ENCODE peak calls at places on chromosomes 13 and 19, in ten cellular contexts. One of them, this sample, is unnamed.

GRCh38 chr19:16199275-16199932 is 1.7 kb downstream of the AP1M1 start:
- DNase-seq in AG04450: no peak
- DNase-seq in GM12865: no peak
- DNase-seq in breast epithelium: no peak
- DNase-seq in LNCaP clone FGC: no peak
- DNase-seq in tibial artery: peak
- DNase-seq in mucosa of descending colon: no peak
- DNase-seq in fibroblast of lung: no peak
- DNase-seq in cardiac fibroblast: no peak
- DNase-seq in CD8-positive, alpha-beta T cell: no peak
- DNase-seq in this sample: no peak

GRCh38 chr19:58265100-58265499 is 13.7 kb upstream of the ZNF8 start:
- DNase-seq in fibroblast of lung: no peak
- DNase-seq in CD8-positive, alpha-beta T cell: no peak
- DNase-seq in cardiac fibroblast: no peak
- DNase-seq in LNCaP clone FGC: no peak
- DNase-seq in tibial artery: no peak
- DNase-seq in mucosa of descending colon: no peak
- DNase-seq in GM12865: no peak
- DNase-seq in breast epithelium: no peak
- DNase-seq in AG04450: no peak
- DNase-seq in this sample: no peak

GRCh38 chr19:1373534-1374249 is 10.0 kb upstream of the NDUFS7 start:
- DNase-seq in tibial artery: no peak
- DNase-seq in CD8-positive, alpha-beta T cell: no peak
- DNase-seq in GM12865: no peak
- DNase-seq in mucosa of descending colon: no peak
- DNase-seq in fibroblast of lung: peak
- DNase-seq in cardiac fibroblast: peak
- DNase-seq in breast epithelium: no peak
- DNase-seq in LNCaP clone FGC: no peak
- DNase-seq in AG04450: no peak
- DNase-seq in this sample: no peak

GRCh38 chr13:40536443-40537113 is 129.9 kb downstream of the FOXO1 start:
- DNase-seq in AG04450: no peak
- DNase-seq in tibial artery: no peak
- DNase-seq in CD8-positive, alpha-beta T cell: no peak
- DNase-seq in mucosa of descending colon: peak
- DNase-seq in GM12865: no peak
- DNase-seq in breast epithelium: peak
- DNase-seq in cardiac fibroblast: no peak
- DNase-seq in LNCaP clone FGC: no peak
- DNase-seq in fibroblast of lung: no peak
- DNase-seq in this sample: no peak

GRCh38 chr19:17610384-17610783 is 54.9 kb downstream of the COLGALT1 start:
- DNase-seq in GM12865: peak
- DNase-seq in tibial artery: no peak
- DNase-seq in fibroblast of lung: peak
- DNase-seq in cardiac fibroblast: peak
- DNase-seq in breast epithelium: no peak
- DNase-seq in CD8-positive, alpha-beta T cell: no peak
- DNase-seq in AG04450: no peak
- DNase-seq in mucosa of descending colon: no peak
- DNase-seq in LNCaP clone FGC: no peak
- DNase-seq in this sample: no peak

GRCh38 chr13:46667687-46668281 is 114.8 kb downstream of the LRCH1 start:
- DNase-seq in GM12865: peak
- DNase-seq in breast epithelium: no peak
- DNase-seq in tibial artery: no peak
- DNase-seq in cardiac fibroblast: no peak
- DNase-seq in LNCaP clone FGC: no peak
- DNase-seq in CD8-positive, alpha-beta T cell: no peak
- DNase-seq in mucosa of descending colon: no peak
- DNase-seq in AG04450: no peak
- DNase-seq in fibroblast of lung: peak
- DNase-seq in this sample: no peak

GRCh38 chr13:33050161-33050560 is 33.9 kb downstream of the KL start:
- DNase-seq in breast epithelium: no peak
- DNase-seq in mucosa of descending colon: no peak
- DNase-seq in fibroblast of lung: no peak
- DNase-seq in CD8-positive, alpha-beta T cell: no peak
- DNase-seq in cardiac fibroblast: no peak
- DNase-seq in LNCaP clone FGC: no peak
- DNase-seq in tibial artery: no peak
- DNase-seq in GM12865: no peak
- DNase-seq in AG04450: no peak
- DNase-seq in this sample: no peak

GRCh38 chr19:13012690-13013608 is 17.7 kb downstream of the NFIX start:
- DNase-seq in breast epithelium: no peak
- DNase-seq in mucosa of descending colon: peak
- DNase-seq in LNCaP clone FGC: no peak
- DNase-seq in cardiac fibroblast: peak
- DNase-seq in CD8-positive, alpha-beta T cell: no peak
- DNase-seq in tibial artery: peak
- DNase-seq in GM12865: peak
- DNase-seq in fibroblast of lung: peak
- DNase-seq in AG04450: no peak
- DNase-seq in this sample: no peak

DNA sequence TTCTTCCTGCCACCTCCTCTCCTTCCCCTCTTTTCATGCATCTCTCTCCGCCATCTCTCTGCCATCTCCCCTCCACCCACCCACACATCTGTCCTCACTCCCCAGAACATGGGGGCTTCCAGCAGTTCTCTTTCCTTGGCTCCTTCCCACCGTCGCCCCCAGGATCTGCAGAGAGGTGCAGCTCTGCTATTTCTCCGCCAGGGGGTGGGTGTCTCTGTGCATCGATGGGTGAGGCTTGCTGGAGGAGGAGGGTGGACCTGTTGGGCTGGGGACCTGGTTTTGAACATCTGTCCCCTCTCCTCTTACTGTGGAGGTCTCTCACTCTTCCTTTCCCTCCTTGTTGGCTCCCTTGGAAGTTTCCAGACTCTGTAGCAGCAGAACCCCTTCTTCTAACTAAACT is 51.7 kb downstream of the MYH14 start:
- DNase-seq in mucosa of descending colon: no peak
- DNase-seq in AG04450: no peak
- DNase-seq in LNCaP clone FGC: no peak
- DNase-seq in GM12865: no peak
- DNase-seq in fibroblast of lung: no peak
- DNase-seq in cardiac fibroblast: no peak
- DNase-seq in CD8-positive, alpha-beta T cell: no peak
- DNase-seq in breast epithelium: no peak
- DNase-seq in tibial artery: no peak
- DNase-seq in this sample: no peak
- TF ChIP-seq CTCF in mucosa of descending colon: no peak
- TF ChIP-seq CTCF in AG04450: peak
- TF ChIP-seq CTCF in LNCaP clone FGC: no peak
- TF ChIP-seq CTCF in GM12865: peak
- TF ChIP-seq CTCF in fibroblast of lung: no peak
- TF ChIP-seq CTCF in cardiac fibroblast: peak
- TF ChIP-seq CTCF in CD8-positive, alpha-beta T cell: no peak
- TF ChIP-seq CTCF in breast epithelium: no peak
- TF ChIP-seq CTCF in tibial artery: no peak
- TF ChIP-seq CTCF in this sample: peak

GRCh38 chr13:99415851-99416331 is 85.4 kb upstream of the TM9SF2 start:
- DNase-seq in GM12865: no peak
- DNase-seq in LNCaP clone FGC: no peak
- DNase-seq in breast epithelium: no peak
- DNase-seq in fibroblast of lung: no peak
- DNase-seq in CD8-positive, alpha-beta T cell: no peak
- DNase-seq in tibial artery: peak
- DNase-seq in mucosa of descending colon: no peak
- DNase-seq in cardiac fibroblast: no peak
- DNase-seq in AG04450: no peak
- DNase-seq in this sample: no peak

GRCh38 chr13:99415014-99415650 is 86.1 kb upstream of the TM9SF2 start:
- DNase-seq in GM12865: no peak
- DNase-seq in AG04450: no peak
- DNase-seq in fibroblast of lung: no peak
- DNase-seq in cardiac fibroblast: no peak
- DNase-seq in breast epithelium: no peak
- DNase-seq in tibial artery: peak
- DNase-seq in mucosa of descending colon: no peak
- DNase-seq in CD8-positive, alpha-beta T cell: no peak
- DNase-seq in LNCaP clone FGC: no peak
- DNase-seq in this sample: no peak

GRCh38 chr13:99416411-99417121 is 84.7 kb upstream of the TM9SF2 start:
- DNase-seq in breast epithelium: no peak
- DNase-seq in tibial artery: no peak
- DNase-seq in fibroblast of lung: no peak
- DNase-seq in LNCaP clone FGC: no peak
- DNase-seq in AG04450: no peak
- DNase-seq in GM12865: no peak
- DNase-seq in mucosa of descending colon: no peak
- DNase-seq in CD8-positive, alpha-beta T cell: no peak
- DNase-seq in cardiac fibroblast: no peak
- DNase-seq in this sample: no peak

GRCh38 chr13:99414048-99414995 is 87.0 kb upstream of the TM9SF2 start:
- DNase-seq in GM12865: no peak
- DNase-seq in mucosa of descending colon: no peak
- DNase-seq in breast epithelium: no peak
- DNase-seq in cardiac fibroblast: no peak
- DNase-seq in CD8-positive, alpha-beta T cell: no peak
- DNase-seq in LNCaP clone FGC: no peak
- DNase-seq in tibial artery: peak
- DNase-seq in AG04450: no peak
- DNase-seq in fibroblast of lung: no peak
- DNase-seq in this sample: no peak

GRCh38 chr13:99412856-99413255 is 88.4 kb upstream of the TM9SF2 start:
- DNase-seq in CD8-positive, alpha-beta T cell: no peak
- DNase-seq in breast epithelium: no peak
- DNase-seq in LNCaP clone FGC: no peak
- DNase-seq in GM12865: no peak
- DNase-seq in cardiac fibroblast: no peak
- DNase-seq in mucosa of descending colon: no peak
- DNase-seq in fibroblast of lung: no peak
- DNase-seq in AG04450: no peak
- DNase-seq in tibial artery: no peak
- DNase-seq in this sample: no peak
- H3K4me3 ChIP-seq in CD8-positive, alpha-beta T cell: peak
- H3K4me3 ChIP-seq in breast epithelium: no peak
- H3K4me3 ChIP-seq in LNCaP clone FGC: no peak
- H3K4me3 ChIP-seq in GM12865: no peak
- H3K4me3 ChIP-seq in cardiac fibroblast: no peak
- H3K4me3 ChIP-seq in mucosa of descending colon: no peak
- H3K4me3 ChIP-seq in fibroblast of lung: no peak
- H3K4me3 ChIP-seq in AG04450: no peak
- H3K4me3 ChIP-seq in tibial artery: no peak
- H3K4me3 ChIP-seq in this sample: no peak

GRCh38 chr19:44783545-44783944 is 5.9 kb downstream of the CBLC start:
- DNase-seq in CD8-positive, alpha-beta T cell: no peak
- DNase-seq in cardiac fibroblast: no peak
- DNase-seq in mucosa of descending colon: no peak
- DNase-seq in fibroblast of lung: no peak
- DNase-seq in GM12865: no peak
- DNase-seq in AG04450: no peak
- DNase-seq in tibial artery: no peak
- DNase-seq in breast epithelium: no peak
- DNase-seq in LNCaP clone FGC: no peak
- DNase-seq in this sample: no peak

GRCh38 chr19:44785271-44785670 is 7.6 kb downstream of the CBLC start:
- DNase-seq in cardiac fibroblast: no peak
- DNase-seq in AG04450: no peak
- DNase-seq in CD8-positive, alpha-beta T cell: no peak
- DNase-seq in LNCaP clone FGC: no peak
- DNase-seq in mucosa of descending colon: no peak
- DNase-seq in fibroblast of lung: no peak
- DNase-seq in breast epithelium: no peak
- DNase-seq in tibial artery: no peak
- DNase-seq in GM12865: no peak
- DNase-seq in this sample: no peak

GRCh38 chr19:44779150-44779549 is 1.5 kb downstream of the CBLC start:
- DNase-seq in LNCaP clone FGC: no peak
- DNase-seq in GM12865: no peak
- DNase-seq in CD8-positive, alpha-beta T cell: no peak
- DNase-seq in mucosa of descending colon: no peak
- DNase-seq in cardiac fibroblast: no peak
- DNase-seq in fibroblast of lung: no peak
- DNase-seq in AG04450: no peak
- DNase-seq in breast epithelium: no peak
- DNase-seq in tibial artery: no peak
- DNase-seq in this sample: no peak

GRCh38 chr19:44785993-44786392 is 8.3 kb downstream of the CBLC start:
- DNase-seq in breast epithelium: no peak
- DNase-seq in AG04450: no peak
- DNase-seq in fibroblast of lung: no peak
- DNase-seq in CD8-positive, alpha-beta T cell: no peak
- DNase-seq in tibial artery: no peak
- DNase-seq in LNCaP clone FGC: no peak
- DNase-seq in GM12865: no peak
- DNase-seq in mucosa of descending colon: no peak
- DNase-seq in cardiac fibroblast: no peak
- DNase-seq in this sample: no peak

DNA sequence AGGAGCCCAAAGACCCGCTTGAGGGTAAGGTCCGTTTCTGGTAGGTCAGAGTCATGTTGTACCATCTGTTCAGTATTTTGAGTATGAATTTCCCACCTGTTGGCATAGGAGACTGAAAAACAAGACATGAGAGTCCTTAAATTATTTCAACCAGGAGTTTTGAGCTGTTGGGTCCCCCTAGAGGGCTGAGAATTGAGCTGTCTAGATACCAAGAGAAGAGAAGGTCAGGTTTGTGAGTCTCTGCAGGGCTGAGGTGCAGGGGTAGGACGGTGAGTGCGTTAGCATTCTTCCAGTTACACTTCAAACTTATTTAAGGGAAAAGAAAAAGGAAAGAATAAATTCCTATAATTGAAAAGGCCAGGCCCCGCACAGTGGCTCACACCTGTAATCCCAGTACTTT is 5.0 kb downstream of the CBLC start:
- DNase-seq in mucosa of descending colon: no peak
- DNase-seq in breast epithelium: no peak
- DNase-seq in CD8-positive, alpha-beta T cell: no peak
- DNase-seq in LNCaP clone FGC: no peak
- DNase-seq in fibroblast of lung: no peak
- DNase-seq in GM12865: no peak
- DNase-seq in tibial artery: no peak
- DNase-seq in AG04450: no peak
- DNase-seq in cardiac fibroblast: no peak
- DNase-seq in this sample: no peak
- TF ChIP-seq CTCF in mucosa of descending colon: no peak
- TF ChIP-seq CTCF in breast epithelium: no peak
- TF ChIP-seq CTCF in CD8-positive, alpha-beta T cell: no peak
- TF ChIP-seq CTCF in LNCaP clone FGC: no peak
- TF ChIP-seq CTCF in fibroblast of lung: peak
- TF ChIP-seq CTCF in GM12865: no peak
- TF ChIP-seq CTCF in tibial artery: no peak
- TF ChIP-seq CTCF in AG04450: peak
- TF ChIP-seq CTCF in cardiac fibroblast: peak
- TF ChIP-seq CTCF in this sample: no peak

DNA sequence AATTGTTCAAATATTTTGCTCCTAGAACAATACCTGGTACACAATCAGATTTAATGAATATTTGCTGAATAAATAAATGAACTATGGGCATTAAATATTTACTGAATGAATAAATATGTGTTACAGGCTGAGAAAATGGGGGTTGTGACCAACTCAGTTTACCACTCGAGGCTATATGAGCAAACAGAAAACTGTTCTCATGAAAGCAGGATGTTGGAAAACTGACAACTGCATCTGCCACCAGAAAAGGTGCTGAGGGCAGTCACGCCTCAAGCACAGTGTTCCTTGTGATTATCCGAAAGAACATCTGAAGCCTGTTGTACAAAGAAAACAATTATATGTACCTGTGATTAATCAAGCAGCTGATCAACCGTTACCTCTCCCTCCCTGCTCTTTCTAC is 6.1 kb upstream of the KLK13 start:
- DNase-seq in mucosa of descending colon: no peak
- DNase-seq in tibial artery: no peak
- DNase-seq in breast epithelium: peak
- DNase-seq in fibroblast of lung: no peak
- DNase-seq in GM12865: no peak
- DNase-seq in CD8-positive, alpha-beta T cell: no peak
- DNase-seq in cardiac fibroblast: no peak
- DNase-seq in AG04450: no peak
- DNase-seq in LNCaP clone FGC: peak
- DNase-seq in this sample: no peak
- H3K4me3 ChIP-seq in mucosa of descending colon: no peak
- H3K4me3 ChIP-seq in tibial artery: no peak
- H3K4me3 ChIP-seq in breast epithelium: no peak
- H3K4me3 ChIP-seq in fibroblast of lung: no peak
- H3K4me3 ChIP-seq in GM12865: no peak
- H3K4me3 ChIP-seq in CD8-positive, alpha-beta T cell: no peak
- H3K4me3 ChIP-seq in cardiac fibroblast: no peak
- H3K4me3 ChIP-seq in AG04450: no peak
- H3K4me3 ChIP-seq in LNCaP clone FGC: no peak
- H3K4me3 ChIP-seq in this sample: no peak

This sample was measured in GM12864.